ENCODE peak calls at places on chromosomes 2 and 18, in four cellular contexts. V is tibial artery, G is cardiac muscle cell, K is NCI-H748 treated with DMSO at 0.1 percent for 48 hours. P is an unnamed sample.

GRCh38 chr2:152304845-152305244 is 30.1 kb upstream of the FMNL2 start:
- DNase-seq in V (no peak), G (peak), K (no peak), P (no peak)

GRCh38 chr2:112692914-112693313 is 27.9 kb upstream of the NT5DC4 start:
- DNase-seq in V (no peak), G (no peak), K (no peak), P (no peak)

GRCh38 chr18:62883937-62884735 is 168.8 kb downstream of the PHLPP1 start:
- DNase-seq in V (no peak), G (no peak), K (no peak), P (no peak)

GRCh38 chr18:8556424-8556823 is 52.8 kb upstream of the RAB12 start:
- DNase-seq in V (no peak), G (no peak), K (no peak), P (no peak)

GRCh38 chr2:241965931-241966412 is 96.4 kb downstream of the RTP5 start:
- DNase-seq in V (peak), G (peak), K (no peak), P (no peak)

GRCh38 chr18:54140641-54141040 is 83.8 kb downstream of the MBD2 start:
- DNase-seq in V (no peak), G (peak), K (no peak), P (no peak)

GRCh38 chr2:221572821-221573429 is 821 bp upstream of the EPHA4 start:
- DNase-seq in V (peak), G (peak), K (peak), P (no peak)

GRCh38 chr2:42567806-42568429 is 514 bp upstream of the MTA3 start:
- DNase-seq in V (peak), G (peak), K (no peak), P (no peak)

GRCh38 chr2:45773909-45774308 is 122.4 kb downstream of the PRKCE start:
- DNase-seq in V (no peak), G (no peak), K (no peak), P (no peak)

GRCh38 chr2:138373993-138374408 is 127.6 kb upstream of the SPOPL start:
- DNase-seq in V (no peak), G (peak), K (peak), P (peak)

GRCh38 chr2:28949617-28950305 is 31.3 kb upstream of the TOGARAM2 start:
- DNase-seq in V (no peak), G (no peak), K (no peak), P (no peak)

GRCh38 chr2:237859533-237860272 is at the start of gene RAMP1:
- DNase-seq in V (no peak), G (peak), K (no peak), P (no peak)

GRCh38 chr2:138087761-138088602 is 123.7 kb downstream of the HNMT start:
- DNase-seq in V (no peak), G (no peak), K (peak), P (peak)

GRCh38 chr2:226073496-226073895 is 674.0 kb downstream of the NYAP2 start:
- DNase-seq in V (no peak), G (no peak), K (no peak), P (no peak)

GRCh38 chr2:149928026-149928425 is 340.5 kb upstream of the MMADHC start:
- DNase-seq in V (no peak), G (no peak), K (peak), P (peak)

GRCh38 chr18:74268933-74269620 is 22.7 kb downstream of the CYB5A start:
- DNase-seq in V (no peak), G (peak), K (no peak), P (no peak)

GRCh38 chr2:109284816-109285215 is 155.8 kb downstream of the SH3RF3 start:
- DNase-seq in V (no peak), G (peak), K (no peak), P (no peak)

GRCh38 chr2:236787885-236788284 is 218.3 kb downstream of the ACKR3 start:
- DNase-seq in V (no peak), G (no peak), K (no peak), P (no peak)

GRCh38 chr18:49135871-49136270 is 185.1 kb upstream of the SMAD7 start:
- DNase-seq in V (no peak), G (peak), K (peak), P (peak)

GRCh38 chr2:72150157-72150960 is 2.7 kb upstream of the CYP26B1 start:
- DNase-seq in V (peak), G (peak), K (peak), P (peak)

GRCh38 chr18:13003466-13003896 is 12.3 kb downstream of the CEP192 start:
- DNase-seq in V (no peak), G (peak), K (no peak), P (peak)

GRCh38 chr2:76197842-76198448 is 487.2 kb upstream of the GCFC2 start:
- DNase-seq in V (peak), G (peak), K (peak), P (peak)

GRCh38 chr18:23635283-23636040 is 27.2 kb downstream of the ANKRD29 start:
- DNase-seq in V (no peak), G (peak), K (no peak), P (no peak)

GRCh38 chr2:152620218-152620617 is 97.0 kb downstream of the PRPF40A start:
- DNase-seq in V (no peak), G (no peak), K (no peak), P (no peak)

GRCh38 chr2:105176429-105176828 is 65.1 kb upstream of the GPR45 start:
- DNase-seq in V (no peak), G (no peak), K (no peak), P (no peak)

GRCh38 chr2:228701506-228701905 is 520.0 kb upstream of the SPHKAP start:
- DNase-seq in V (no peak), G (no peak), K (no peak), P (no peak)

GRCh38 chr2:190663348-190663747 is 14.5 kb downstream of the NAB1 start:
- DNase-seq in V (no peak), G (no peak), K (no peak), P (no peak)

GRCh38 chr2:55616509-55617159 is 788 bp downstream of the PPP4R3B start:
- DNase-seq in V (no peak), G (peak), K (no peak), P (peak)

GRCh38 chr2:187783446-187783845 is 229.2 kb upstream of the TFPI start:
- DNase-seq in V (no peak), G (no peak), K (no peak), P (no peak)

GRCh38 chr2:12584337-12584736 is 132.4 kb upstream of the TRIB2 start:
- DNase-seq in V (no peak), G (no peak), K (no peak), P (no peak)

GRCh38 chr2:77519888-77520506 is 2.2 kb downstream of the LRRTM4 start:
- DNase-seq in V (no peak), G (no peak), K (no peak), P (no peak)

GRCh38 chr2:72757177-72757775 is 68.6 kb downstream of the EXOC6B start:
- DNase-seq in V (no peak), G (peak), K (no peak), P (no peak)

GRCh38 chr2:65300134-65300771 is 72.6 kb downstream of the ACTR2 start:
- DNase-seq in V (peak), G (peak), K (no peak), P (no peak)

GRCh38 chr2:227016894-227017293 is 147.1 kb downstream of the COL4A4 start:
- DNase-seq in V (no peak), G (no peak), K (no peak), P (no peak)

GRCh38 chr2:202681688-202682205 is 47.0 kb downstream of the FAM117B start:
- DNase-seq in V (no peak), G (no peak), K (no peak), P (no peak)